ENCODE peak calls at places on chromosomes 4 and X, in eight cellular contexts. T is tibial artery, C is psoas muscle, L is HAP-1, Z is adipocyte, J is NCI-H2171 treated with DMSO at 0.1 percent for 48 hours, O is NCI-H345, S is T47D. R is an unnamed sample.

GRCh38 chrX:101229155-101229554 is 9.6 kb downstream of the DRP2 start:
- DNase-seq in T (no peak), C (no peak), L (no peak), Z (peak; percentile 56), J (no peak), O (no peak), S (no peak), R (no peak)

GRCh38 chr4:184889683-184890082 is 63.9 kb upstream of the ACSL1 start:
- DNase-seq in T (no peak), C (no peak), L (no peak), Z (no peak), J (no peak), O (no peak), S (no peak), R (no peak)

GRCh38 chr4:175531405-175532091 is 280.5 kb downstream of the GPM6A start:
- DNase-seq in T (no peak), C (no peak), L (no peak), Z (peak; percentile 67), J (no peak), O (no peak), S (no peak), R (no peak)

GRCh38 chr4:71211748-71212147 is 127.1 kb upstream of the SLC4A4 start:
- DNase-seq in T (no peak), C (no peak), L (no peak), Z (peak; percentile 34), J (no peak), O (no peak), S (no peak), R (no peak)

GRCh38 chrX:538311-538710 is 92.3 kb upstream of the SHOX start:
- DNase-seq in T (no peak), C (no peak), L (no peak), Z (no peak), J (no peak), O (no peak), S (peak; percentile 79), R (no peak)

GRCh38 chr4:138409670-138410069 is 167.5 kb upstream of the SLC7A11 start:
- DNase-seq in T (no peak), C (no peak), L (no peak), Z (no peak), J (no peak), O (no peak), S (no peak), R (no peak)

GRCh38 chrX:81301877-81302276 is 100.0 kb downstream of the SH3BGRL start:
- DNase-seq in T (no peak), C (no peak), L (no peak), Z (no peak), J (no peak), O (no peak), S (no peak), R (no peak)

GRCh38 chr4:88390128-88390527 is 11.5 kb downstream of the HERC6 start:
- DNase-seq in T (no peak), C (no peak), L (no peak), Z (no peak), J (no peak), O (no peak), S (no peak), R (no peak)

GRCh38 chr4:153212755-153213154 is 8.5 kb downstream of the TRIM2 start:
- DNase-seq in T (no peak), C (no peak), L (peak; percentile 65), Z (peak; percentile 39), J (no peak), O (peak; percentile 36), S (no peak), R (no peak)

GRCh38 chr4:111943796-111944203 is 201.5 kb upstream of the FAM241A start:
- DNase-seq in T (no peak), C (no peak), L (peak; percentile 62), Z (no peak), J (peak; percentile 3), O (peak; percentile 10), S (peak; percentile 72), R (peak; percentile 51)

GRCh38 chrX:13283512-13283911 is 36.3 kb downstream of the ATXN3L start:
- DNase-seq in T (no peak), C (no peak), L (peak; percentile 61), Z (no peak), J (no peak), O (no peak), S (no peak), R (no peak)

GRCh38 chrX:13007519-13008188 is 32.7 kb downstream of the TMSB4X start:
- DNase-seq in T (no peak), C (no peak), L (no peak), Z (peak; percentile 87), J (no peak), O (no peak), S (peak; percentile 68), R (no peak)

GRCh38 chr4:67603310-67604028 is 44.9 kb downstream of the STAP1 start:
- DNase-seq in T (no peak), C (no peak), L (no peak), Z (no peak), J (no peak), O (no peak), S (no peak), R (no peak)

GRCh38 chr4:133982533-133983224 is 218.9 kb downstream of the PABPC4L start:
- DNase-seq in T (no peak), C (no peak), L (no peak), Z (peak; percentile 41), J (no peak), O (no peak), S (no peak), R (no peak)

R was measured in NCI-H524.